ENCODE peak calls at places on chromosomes 13 and 19, in eight cellular contexts. Q is Peyer's patch, D is fibroblast of lung, M is ascending aorta, N is right atrium auricular region, R is mammary epithelial cell, X is transverse colon, B is right cardiac atrium. L is an unnamed sample. For H3K9me3, the result is how much of the 10 kb centered on the place peaks cover.

GRCh38 chr19:43594710-43595604 is 977 bp downstream of the IRGQ start:
- DNase-seq in B (peak), M (no peak), R (peak), D (peak), X (peak), Q (peak), N (peak), L (no peak)

GRCh38 chr19:22616659-22617058 is 17.5 kb upstream of the ZNF492 start:
- DNase-seq in B (no peak), Q (no peak), M (no peak), D (no peak), R (no peak), N (no peak), X (no peak), L (no peak)

GRCh38 chr19:50896591-50897190 is 14.5 kb downstream of the KLK4 start:
- DNase-seq in Q (no peak), N (no peak), X (no peak), R (peak), M (no peak), D (peak), B (no peak), L (peak)

GRCh38 chr13:100100115-100100879 is 11.4 kb downstream of the PCCA start:
- DNase-seq in B (no peak), R (peak), Q (no peak), M (no peak), X (no peak), N (no peak), D (peak), L (no peak)

GRCh38 chr13:40494513-40494912 is 171.9 kb downstream of the FOXO1 start:
- DNase-seq in N (no peak), B (no peak), D (peak), Q (no peak), R (no peak), X (no peak), M (no peak), L (no peak)

GRCh38 chr13:100913143-100913542 is 238.5 kb upstream of the TMTC4 start:
- DNase-seq in X (no peak), R (no peak), B (no peak), D (no peak), M (no peak), Q (no peak), N (no peak), L (no peak)

GRCh38 chr13:35478384-35479222 is 2.1 kb upstream of the MAB21L1 start:
- DNase-seq in D (no peak), Q (no peak), M (no peak), N (no peak), R (no peak), B (peak), X (no peak), L (no peak)

GRCh38 chr13:113410472-113411201 is 42.7 kb downstream of the ADPRHL1 start:
- DNase-seq in M (peak), Q (peak), N (no peak), R (peak), D (peak), X (peak), B (peak), L (peak)

GRCh38 chr13:43815204-43815603 is 28.4 kb upstream of the ENOX1 start:
- DNase-seq in X (no peak), Q (no peak), B (no peak), N (no peak), M (no peak), R (peak), D (peak), L (no peak)

GRCh38 chr19:2634228-2634951 is 68.1 kb downstream of the GNG7 start:
- DNase-seq in B (peak), X (no peak), N (peak), R (no peak), D (peak), Q (no peak), M (no peak), L (no peak)

GRCh38 chr13:93145199-93145598 is 81.4 kb upstream of the GPC6 start:
- DNase-seq in B (no peak), D (no peak), X (no peak), N (no peak), Q (no peak), R (peak), M (no peak), L (no peak)

GRCh38 chr19:13315495-13315894 is 165.3 kb downstream of the IER2 start:
- DNase-seq in M (no peak), B (no peak), D (no peak), Q (no peak), N (no peak), X (peak), R (no peak), L (no peak)

GRCh38 chr13:113323869-113324268 is 26.8 kb downstream of the LAMP1 start:
- DNase-seq in M (no peak), B (no peak), Q (no peak), R (no peak), D (no peak), X (no peak), N (no peak), L (no peak)

GRCh38 chr13:36163809-36164308 is 32.7 kb upstream of the DCLK1 start:
- DNase-seq in X (peak), D (peak), B (peak), R (peak), Q (no peak), M (peak), N (peak), L (peak)

GRCh38 chr19:996051-996838 is 4.0 kb upstream of the GRIN3B start:
- DNase-seq in N (no peak), X (peak), B (peak), D (peak), M (no peak), Q (no peak), R (peak), L (peak)

GRCh38 chr13:33789757-33790156 is 28.2 kb upstream of the RFC3 start:
- DNase-seq in D (no peak), Q (no peak), B (no peak), N (no peak), X (no peak), M (no peak), R (no peak), L (no peak)

GRCh38 chr19:32817913-32818476 is 51.6 kb downstream of the SLC7A9 start:
- DNase-seq in Q (no peak), M (no peak), X (no peak), B (no peak), N (no peak), D (no peak), R (no peak), L (no peak)

GRCh38 chr19:58571575-58571947 is 1.6 kb downstream of the MZF1 start:
- DNase-seq in M (no peak), R (no peak), D (no peak), N (no peak), B (peak), Q (peak), X (peak), L (no peak)

GRCh38 chr19:34574704-34575103 is 93.1 kb downstream of the WTIP start:
- DNase-seq in M (no peak), N (no peak), R (no peak), B (no peak), D (no peak), X (no peak), Q (no peak), L (peak)

GRCh38 chr13:44796597-44797517 is 192.4 kb downstream of the NUFIP1 start:
- DNase-seq in N (no peak), B (no peak), X (no peak), M (no peak), D (no peak), Q (no peak), R (no peak), L (no peak)

GRCh38 chr13:50951366-50951765 is 41.8 kb downstream of the RNASEH2B start:
- DNase-seq in Q (no peak), D (peak), R (no peak), M (no peak), N (no peak), X (no peak), B (no peak), L (no peak)

GRCh38 chr13:80400834-80401450 is 60.0 kb upstream of the SPRY2 start:
- DNase-seq in Q (no peak), B (no peak), N (no peak), D (no peak), X (no peak), M (no peak), R (no peak), L (no peak)
- H3K27ac ChIP-seq in Q (no peak), B (no peak), N (no peak), D (no peak), X (no peak), M (no peak), R (no peak), L (no peak)

DNA sequence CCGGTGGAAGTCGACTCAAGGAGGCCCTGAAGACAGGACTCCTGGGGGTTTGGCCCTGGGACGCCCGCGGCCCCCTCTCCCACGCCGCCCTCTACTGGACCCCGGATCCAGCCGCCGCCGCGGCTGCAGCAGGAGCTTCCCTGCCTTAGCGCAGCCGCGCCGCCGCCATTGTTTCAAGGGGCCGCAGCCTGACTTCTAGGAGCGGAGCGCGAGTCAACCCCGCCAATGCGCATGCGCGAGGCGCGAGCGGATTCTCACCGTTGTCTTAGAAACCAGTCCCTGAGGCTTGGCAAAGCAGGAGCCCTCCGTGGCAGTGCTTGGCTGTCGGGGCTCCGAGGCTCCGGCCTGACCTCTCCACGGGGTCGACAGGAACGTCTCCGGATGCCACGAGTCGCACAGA is 19.1 kb upstream of the ZNF420 start:
- DNase-seq in Q (no peak), R (no peak), B (peak), D (no peak), X (no peak), N (no peak), M (no peak), L (no peak)
- H3K9me3 ChIP-seq in Q (under half), R (half or more), B (under half), D (under half), X (under half), N (under half), M (half or more), L (under half)

DNA sequence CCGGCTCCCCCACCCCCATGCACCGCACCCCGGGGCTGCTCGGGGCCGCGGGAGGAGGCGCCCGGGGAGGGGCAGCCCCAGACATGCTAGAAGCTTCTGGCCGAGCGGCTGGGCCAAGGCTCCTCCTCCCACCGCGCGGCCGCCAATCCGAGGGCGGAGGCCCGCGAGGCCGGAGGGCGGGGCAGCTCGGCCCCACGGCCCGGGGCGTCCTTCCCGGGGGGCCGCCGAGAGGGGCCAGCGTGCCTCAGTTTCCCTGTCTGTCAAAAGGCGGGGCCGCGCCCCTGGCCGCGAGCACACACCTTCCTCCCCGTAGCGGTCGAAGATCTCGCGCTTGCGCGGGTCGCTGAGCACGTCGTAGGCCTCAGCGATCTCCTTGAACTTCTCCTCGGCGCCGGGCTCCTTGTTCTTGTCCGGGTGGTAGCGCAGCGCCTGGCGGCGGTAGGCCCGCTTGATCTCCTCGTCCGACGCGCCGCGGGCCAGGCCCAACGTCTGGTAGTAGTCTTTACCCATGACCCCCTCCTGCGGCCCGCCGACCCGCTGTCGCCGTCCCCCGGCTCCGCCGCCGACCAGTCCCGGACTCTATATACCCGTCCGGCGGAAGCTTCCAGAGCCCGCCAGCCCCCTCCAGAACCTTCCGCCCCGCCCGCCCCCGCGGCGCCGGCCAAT is at the start of gene DNAJB1:
- DNase-seq in B (peak), X (peak), Q (peak), D (peak), R (peak), M (peak), N (peak), L (peak)
- H3K4me3 ChIP-seq in B (peak), X (peak), Q (peak), D (peak), R (peak), M (peak), N (peak), L (peak)

DNA sequence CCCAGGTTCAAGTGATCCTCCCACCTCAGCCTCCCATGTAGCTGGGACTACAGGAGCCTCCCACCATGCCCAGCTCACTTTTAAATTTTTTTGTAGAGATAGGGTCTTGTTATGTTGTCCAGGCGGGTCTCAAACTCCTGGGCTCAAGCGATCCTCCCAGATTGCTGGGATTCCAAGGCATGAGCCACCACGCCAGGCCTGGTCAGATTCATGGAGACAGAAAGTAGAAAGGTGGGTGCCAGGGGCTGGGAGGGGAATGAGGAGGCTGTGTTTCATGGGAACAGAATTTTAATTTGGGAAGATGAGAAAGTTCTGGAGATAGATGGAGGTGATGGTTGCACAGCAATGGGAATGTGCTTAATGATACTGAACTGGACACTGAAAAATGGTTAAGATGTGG is 22.3 kb downstream of the ARHGEF18 start:
- DNase-seq in M (no peak), N (no peak), B (no peak), Q (peak), D (no peak), X (no peak), R (no peak), L (no peak)
- H3K27ac ChIP-seq in M (no peak), N (no peak), B (no peak), Q (no peak), D (no peak), X (peak), R (no peak), L (no peak)

GRCh38 chr19:17497149-17497798 is 14.2 kb upstream of the PGLS start:
- DNase-seq in X (no peak), N (no peak), D (no peak), R (no peak), Q (no peak), B (peak), M (no peak), L (no peak)
- H3K9me3 ChIP-seq in X (under half), N (under half), D (under half), R (under half), Q (under half), B (under half), M (under half), L (under half)

GRCh38 chr19:10929402-10929794 is 787 bp downstream of the TIMM29 start:
- DNase-seq in D (no peak), M (no peak), Q (peak), R (peak), X (no peak), B (no peak), N (no peak), L (no peak)

GRCh38 chr19:10928563-10929401 is at the start of the genes TIMM29 and YIPF2:
- DNase-seq in B (peak), R (peak), M (peak), X (peak), D (peak), Q (peak), N (peak), L (peak)

GRCh38 chr19:10923503-10924076 is 4.8 kb downstream of the YIPF2 start:
- DNase-seq in Q (no peak), X (no peak), R (no peak), D (no peak), M (no peak), B (no peak), N (no peak), L (no peak)

GRCh38 chr19:10924597-10924996 is 3.8 kb downstream of the YIPF2 start:
- DNase-seq in B (no peak), N (no peak), M (no peak), X (no peak), R (no peak), D (no peak), Q (no peak), L (no peak)

DNA sequence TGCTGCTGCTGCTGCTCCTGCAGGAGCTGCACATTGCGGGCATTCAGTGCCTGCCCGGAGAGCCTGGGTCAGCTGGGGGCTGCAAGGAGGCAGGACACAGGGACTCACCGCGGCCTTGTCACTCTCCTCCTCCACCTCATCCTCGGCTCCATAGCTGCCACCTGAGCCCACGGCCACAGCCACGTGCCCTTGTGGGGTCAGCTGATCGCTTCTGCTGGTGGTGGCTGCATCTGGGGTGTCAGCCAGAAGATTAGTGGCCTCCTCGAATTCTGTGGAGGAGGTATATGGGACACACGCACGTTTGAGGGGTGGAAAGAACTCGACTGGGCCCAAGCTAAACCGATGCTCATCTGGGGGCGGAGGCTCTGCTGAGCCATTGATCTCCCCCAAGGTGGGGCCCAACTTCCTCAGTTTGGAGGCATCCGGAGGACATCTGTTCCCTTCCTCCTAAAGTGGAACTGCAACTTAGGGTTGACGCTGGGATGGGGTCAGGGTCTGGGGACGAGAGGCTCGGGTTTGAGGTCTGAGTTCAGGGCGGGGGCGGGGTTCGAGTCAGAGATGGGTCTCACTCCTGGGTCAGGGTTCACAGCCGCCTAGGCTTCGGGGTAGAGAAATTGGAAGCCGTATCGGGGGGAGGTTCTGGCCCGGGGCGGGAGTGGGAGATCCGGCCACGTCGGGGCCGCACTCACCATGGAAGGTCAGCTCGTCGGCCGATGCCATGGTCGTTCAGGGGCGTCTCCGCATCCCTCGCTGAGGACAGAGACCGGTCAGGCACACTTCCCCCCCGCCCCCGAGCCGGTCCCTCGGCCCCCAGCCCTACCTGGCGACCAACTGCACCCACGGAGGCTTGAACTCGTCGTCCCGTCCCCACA is 512 bp downstream of the YIPF2 start:
- DNase-seq in D (no peak), R (no peak), X (no peak), M (no peak), N (no peak), B (no peak), Q (no peak), L (no peak)
- H3K4me3 ChIP-seq in D (peak), R (peak), X (peak), M (peak), N (peak), B (peak), Q (peak), L (peak)

L was measured in SJCRH30.